ENCODE peak calls at places on chromosomes 7 and 10, in five cellular contexts. One of them, this sample, is unnamed.

GRCh38 chr10:27527597-27528295 is 23.6 kb downstream of the RAB18 start:
- DNase-seq in esophagus muscularis mucosa: no peak
- DNase-seq in GM20000: no peak
- DNase-seq in astrocyte of the cerebellum: no peak
- DNase-seq in breast epithelium: no peak
- DNase-seq in this sample: no peak

GRCh38 chr10:44384601-44385422 is at the start of gene CXCL12:
- DNase-seq in esophagus muscularis mucosa: no peak
- DNase-seq in GM20000: peak; percentile 37
- DNase-seq in astrocyte of the cerebellum: no peak
- DNase-seq in breast epithelium: no peak
- DNase-seq in this sample: no peak

GRCh38 chr7:72234086-72234485 is 178.1 kb downstream of the CALN1 start:
- DNase-seq in esophagus muscularis mucosa: no peak
- DNase-seq in GM20000: no peak
- DNase-seq in astrocyte of the cerebellum: no peak
- DNase-seq in breast epithelium: no peak
- DNase-seq in this sample: no peak

GRCh38 chr7:93535616-93536015 is 38.9 kb downstream of the CALCR start:
- DNase-seq in esophagus muscularis mucosa: no peak
- DNase-seq in GM20000: no peak
- DNase-seq in astrocyte of the cerebellum: no peak
- DNase-seq in breast epithelium: no peak
- DNase-seq in this sample: no peak

GRCh38 chr10:51666476-51666875 is 32.9 kb downstream of the CSTF2T start:
- DNase-seq in esophagus muscularis mucosa: no peak
- DNase-seq in GM20000: no peak
- DNase-seq in astrocyte of the cerebellum: no peak
- DNase-seq in breast epithelium: no peak
- DNase-seq in this sample: no peak

GRCh38 chr7:100483101-100483727 is 513 bp upstream of the NYAP1 start:
- DNase-seq in esophagus muscularis mucosa: no peak
- DNase-seq in GM20000: peak; percentile 95
- DNase-seq in astrocyte of the cerebellum: no peak
- DNase-seq in breast epithelium: peak; percentile 71
- DNase-seq in this sample: peak; percentile 90

GRCh38 chr7:118153551-118154177 is 30.3 kb upstream of the LSM8 start:
- DNase-seq in esophagus muscularis mucosa: no peak
- DNase-seq in GM20000: peak; percentile 9
- DNase-seq in astrocyte of the cerebellum: no peak
- DNase-seq in breast epithelium: no peak
- DNase-seq in this sample: no peak

GRCh38 chr7:116876664-116877442 is 14.5 kb downstream of the CAPZA2 start:
- DNase-seq in esophagus muscularis mucosa: no peak
- DNase-seq in GM20000: no peak
- DNase-seq in astrocyte of the cerebellum: no peak
- DNase-seq in breast epithelium: no peak
- DNase-seq in this sample: no peak

GRCh38 chr7:55108818-55109217 is 90.0 kb downstream of the EGFR start:
- DNase-seq in esophagus muscularis mucosa: no peak
- DNase-seq in GM20000: no peak
- DNase-seq in astrocyte of the cerebellum: no peak
- DNase-seq in breast epithelium: no peak
- DNase-seq in this sample: no peak

GRCh38 chr7:96408881-96409280 is 87.0 kb upstream of the SLC25A13 start:
- DNase-seq in esophagus muscularis mucosa: no peak
- DNase-seq in GM20000: no peak
- DNase-seq in astrocyte of the cerebellum: no peak
- DNase-seq in breast epithelium: no peak
- DNase-seq in this sample: no peak

GRCh38 chr7:96414931-96415292 is 93.0 kb upstream of the SLC25A13 start:
- DNase-seq in esophagus muscularis mucosa: no peak
- DNase-seq in GM20000: peak; percentile 37
- DNase-seq in astrocyte of the cerebellum: no peak
- DNase-seq in breast epithelium: no peak
- DNase-seq in this sample: no peak

GRCh38 chr7:96407427-96407826 is 85.5 kb upstream of the SLC25A13 start:
- DNase-seq in esophagus muscularis mucosa: no peak
- DNase-seq in GM20000: no peak
- DNase-seq in astrocyte of the cerebellum: no peak
- DNase-seq in breast epithelium: no peak
- DNase-seq in this sample: no peak

GRCh38 chr7:96415293-96415940 is 93.5 kb upstream of the SLC25A13 start:
- DNase-seq in esophagus muscularis mucosa: no peak
- DNase-seq in GM20000: no peak
- DNase-seq in astrocyte of the cerebellum: no peak
- DNase-seq in breast epithelium: no peak
- DNase-seq in this sample: no peak

DNA sequence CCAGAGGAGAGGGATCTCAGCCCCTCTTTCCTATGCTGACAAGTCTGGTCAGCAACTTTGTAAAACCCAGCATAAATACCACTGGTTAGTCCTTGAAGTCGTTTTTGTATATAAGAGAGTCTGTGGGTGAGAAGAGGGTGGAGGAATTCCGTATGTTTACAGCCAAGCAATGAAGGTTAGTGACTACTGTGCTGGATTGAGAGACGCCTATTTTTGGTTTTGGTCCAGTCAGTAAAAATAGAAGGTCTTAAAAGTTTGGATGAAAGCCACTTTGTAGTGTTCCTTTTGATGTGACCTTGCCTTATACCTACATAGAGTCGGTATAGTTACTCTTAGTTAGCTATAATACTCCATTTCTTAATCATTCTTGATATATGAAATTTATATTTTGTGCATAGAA is 88.5 kb upstream of the SLC25A13 start:
- DNase-seq in esophagus muscularis mucosa: no peak
- DNase-seq in GM20000: no peak
- DNase-seq in astrocyte of the cerebellum: no peak
- DNase-seq in breast epithelium: no peak
- DNase-seq in this sample: no peak
- TF ChIP-seq CTCF in esophagus muscularis mucosa: no peak
- TF ChIP-seq CTCF in GM20000: no peak
- TF ChIP-seq CTCF in astrocyte of the cerebellum: no peak
- TF ChIP-seq CTCF in breast epithelium: no peak
- TF ChIP-seq CTCF in this sample: no peak

GRCh38 chr7:80910228-80910627 is 8.6 kb downstream of the SEMA3C start:
- DNase-seq in esophagus muscularis mucosa: no peak
- DNase-seq in GM20000: no peak
- DNase-seq in astrocyte of the cerebellum: no peak
- DNase-seq in breast epithelium: no peak
- DNase-seq in this sample: no peak
- TF ChIP-seq CTCF in esophagus muscularis mucosa: no peak
- TF ChIP-seq CTCF in GM20000: no peak
- TF ChIP-seq CTCF in astrocyte of the cerebellum: no peak
- TF ChIP-seq CTCF in breast epithelium: no peak
- TF ChIP-seq CTCF in this sample: no peak

GRCh38 chr10:16119445-16119844 is 259.1 kb upstream of the MINDY3 start:
- DNase-seq in esophagus muscularis mucosa: no peak
- DNase-seq in GM20000: no peak
- DNase-seq in astrocyte of the cerebellum: no peak
- DNase-seq in breast epithelium: no peak
- DNase-seq in this sample: no peak

GRCh38 chr10:16120563-16120962 is 260.3 kb upstream of the MINDY3 start:
- DNase-seq in esophagus muscularis mucosa: no peak
- DNase-seq in GM20000: no peak
- DNase-seq in astrocyte of the cerebellum: no peak
- DNase-seq in breast epithelium: no peak
- DNase-seq in this sample: no peak

GRCh38 chr10:16117305-16117695 is 257.0 kb upstream of the MINDY3 start:
- DNase-seq in esophagus muscularis mucosa: no peak
- DNase-seq in GM20000: no peak
- DNase-seq in astrocyte of the cerebellum: no peak
- DNase-seq in breast epithelium: no peak
- DNase-seq in this sample: no peak

DNA sequence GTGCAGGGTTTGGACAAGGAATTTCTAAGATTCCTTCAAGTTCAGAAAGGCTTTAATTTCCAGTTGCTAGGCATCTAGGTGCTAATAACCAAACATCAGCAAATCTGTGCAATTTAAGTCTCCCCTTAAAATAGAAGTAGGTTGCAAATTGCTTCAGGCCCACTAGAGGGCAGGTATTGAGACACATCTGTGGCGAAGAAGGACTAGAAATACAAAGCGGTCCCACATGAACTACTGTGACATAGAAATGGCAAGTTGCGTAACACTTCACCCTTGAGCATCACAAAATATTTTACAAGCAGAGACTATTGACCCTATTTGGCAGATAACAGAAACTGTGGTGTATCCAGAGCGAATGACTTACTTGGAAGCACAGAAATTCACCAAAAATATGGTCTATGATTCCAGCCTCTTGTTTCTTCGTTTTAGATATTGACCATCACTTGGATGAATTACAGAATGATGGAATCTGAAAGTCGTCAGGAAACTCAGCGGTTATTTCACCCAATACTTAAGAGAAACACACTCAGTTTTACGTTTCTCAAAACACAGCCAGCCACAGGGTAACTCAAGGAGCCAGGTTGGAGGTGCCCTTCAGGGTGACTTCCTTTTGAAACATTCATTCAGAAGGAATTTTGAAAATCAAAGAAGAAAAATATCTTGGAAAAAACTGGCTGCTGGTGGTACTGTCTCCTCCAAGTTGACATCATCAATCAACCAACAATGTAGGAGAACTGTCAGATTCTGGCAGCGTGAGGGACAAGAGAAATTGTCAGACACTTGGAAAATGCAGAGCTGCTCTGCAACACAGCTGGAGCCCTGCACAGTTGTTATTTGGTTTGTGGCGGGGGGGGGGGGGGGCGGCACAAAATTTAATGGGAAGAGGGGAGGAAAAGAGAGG is 256.3 kb upstream of the MINDY3 start:
- DNase-seq in esophagus muscularis mucosa: no peak
- DNase-seq in GM20000: peak; percentile 28
- DNase-seq in astrocyte of the cerebellum: no peak
- DNase-seq in breast epithelium: no peak
- DNase-seq in this sample: no peak
- TF ChIP-seq CTCF in esophagus muscularis mucosa: peak; percentile 14
- TF ChIP-seq CTCF in GM20000: peak; percentile 10
- TF ChIP-seq CTCF in astrocyte of the cerebellum: peak; percentile 43
- TF ChIP-seq CTCF in breast epithelium: no peak
- TF ChIP-seq CTCF in this sample: no peak

DNA sequence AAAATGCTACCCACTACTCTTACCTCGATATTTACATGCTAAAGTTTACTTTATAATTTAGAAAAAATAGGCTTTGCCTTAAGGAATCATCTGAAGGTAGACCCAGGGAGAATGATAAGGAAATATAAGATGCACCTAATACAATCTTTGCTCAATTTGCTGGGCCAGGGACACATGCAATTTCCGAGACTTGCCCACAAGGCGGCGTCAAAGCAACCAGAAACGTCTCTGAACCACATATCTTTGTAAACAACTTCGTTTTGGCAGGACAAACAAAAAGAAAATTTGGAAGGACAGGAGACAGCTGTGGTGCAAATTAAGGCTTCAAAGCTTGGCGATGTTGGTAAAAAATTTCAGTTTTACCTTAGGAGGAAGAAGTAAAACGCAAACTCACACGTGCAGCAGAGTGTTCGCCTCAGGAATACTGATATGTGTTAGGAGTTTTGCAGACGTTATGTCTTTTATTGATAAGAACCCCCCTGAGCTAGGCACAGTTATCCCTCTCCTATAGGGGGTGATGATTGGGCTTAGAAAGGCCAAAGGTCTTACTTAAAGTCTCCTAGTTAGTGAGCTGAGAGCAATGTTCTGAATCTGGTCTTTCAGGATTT is 134.3 kb downstream of the PRKCQ start:
- DNase-seq in esophagus muscularis mucosa: no peak
- DNase-seq in GM20000: peak; percentile 57
- DNase-seq in astrocyte of the cerebellum: peak; percentile 5
- DNase-seq in breast epithelium: no peak
- DNase-seq in this sample: no peak
- TF ChIP-seq CTCF in esophagus muscularis mucosa: peak; percentile 48
- TF ChIP-seq CTCF in GM20000: peak; percentile 48
- TF ChIP-seq CTCF in astrocyte of the cerebellum: peak; percentile 75
- TF ChIP-seq CTCF in breast epithelium: peak; percentile 21
- TF ChIP-seq CTCF in this sample: no peak

GRCh38 chr10:112124859-112125258 is 58.7 kb downstream of the GPAM start:
- DNase-seq in esophagus muscularis mucosa: no peak
- DNase-seq in GM20000: no peak
- DNase-seq in astrocyte of the cerebellum: no peak
- DNase-seq in breast epithelium: no peak
- DNase-seq in this sample: no peak
- TF ChIP-seq CTCF in esophagus muscularis mucosa: no peak
- TF ChIP-seq CTCF in GM20000: no peak
- TF ChIP-seq CTCF in astrocyte of the cerebellum: no peak
- TF ChIP-seq CTCF in breast epithelium: no peak
- TF ChIP-seq CTCF in this sample: no peak

DNA sequence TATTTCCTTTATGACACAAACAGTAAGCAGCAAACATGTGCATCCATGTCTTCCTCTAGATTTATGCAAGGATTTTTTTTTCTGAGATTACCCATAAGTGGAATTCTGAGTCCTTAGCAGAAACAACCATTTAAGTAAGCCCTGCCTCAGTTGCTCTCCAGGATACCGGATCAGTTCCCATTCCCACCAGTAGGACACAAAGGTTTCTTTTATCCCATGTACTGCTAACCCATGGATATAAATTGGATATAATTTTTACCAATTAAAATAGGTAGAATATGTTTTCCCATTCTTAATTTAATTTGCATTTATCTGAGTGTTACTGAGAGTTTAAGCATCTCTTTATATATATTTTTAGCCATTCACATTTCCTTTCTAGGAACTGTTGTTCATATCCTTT is 280.9 kb downstream of the FGFR2 start:
- DNase-seq in esophagus muscularis mucosa: no peak
- DNase-seq in GM20000: no peak
- DNase-seq in astrocyte of the cerebellum: no peak
- DNase-seq in breast epithelium: no peak
- DNase-seq in this sample: no peak
- TF ChIP-seq CTCF in esophagus muscularis mucosa: peak; percentile 7
- TF ChIP-seq CTCF in GM20000: no peak
- TF ChIP-seq CTCF in astrocyte of the cerebellum: no peak
- TF ChIP-seq CTCF in breast epithelium: no peak
- TF ChIP-seq CTCF in this sample: no peak

GRCh38 chr7:150378115-150378852 is 846 bp upstream of the ZNF775 start:
- DNase-seq in esophagus muscularis mucosa: peak; percentile 92
- DNase-seq in GM20000: peak; percentile 67
- DNase-seq in astrocyte of the cerebellum: no peak
- DNase-seq in breast epithelium: peak; percentile 68
- DNase-seq in this sample: no peak
- TF ChIP-seq CTCF in esophagus muscularis mucosa: peak; percentile 12
- TF ChIP-seq CTCF in GM20000: no peak
- TF ChIP-seq CTCF in astrocyte of the cerebellum: peak; percentile 45
- TF ChIP-seq CTCF in breast epithelium: no peak
- TF ChIP-seq CTCF in this sample: no peak